ENCODE peak calls at places on chromosomes 11 and 22, in eight cellular contexts. Y is HepG2, P is GM12891, F is HL-60, M is breast epithelium, T is SK-N-MC, H is H1, B is Panc1. D is an unnamed sample.

GRCh38 chr11:45285931-45286632 is at the start of gene SYT13:
- DNase-seq in Y (no peak), P (no peak), F (no peak), M (no peak), T (no peak), H (peak), B (no peak), D (peak)

GRCh38 chr11:113132001-113132400 is 170.8 kb downstream of the NCAM1 start:
- DNase-seq in Y (no peak), P (no peak), F (no peak), M (no peak), T (no peak), H (no peak), B (no peak), D (no peak)

GRCh38 chr11:95230054-95231034 is 658 bp downstream of the SESN3 start:
- DNase-seq in Y (no peak), P (no peak), F (peak), M (peak), T (no peak), H (no peak), B (no peak), D (peak)

GRCh38 chr11:47390084-47390760 is 11.9 kb upstream of the SPI1 start:
- DNase-seq in Y (no peak), P (no peak), F (no peak), M (no peak), T (no peak), H (no peak), B (no peak), D (no peak)

GRCh38 chr11:104672897-104673296 is 225.4 kb downstream of the CASP12 start:
- DNase-seq in Y (no peak), P (no peak), F (no peak), M (no peak), T (no peak), H (no peak), B (no peak), D (no peak)

GRCh38 chr11:93895106-93895862 is 44.9 kb upstream of the VSTM5 start:
- DNase-seq in Y (peak), P (no peak), F (peak), M (no peak), T (peak), H (no peak), B (peak), D (peak)

GRCh38 chr11:44944853-44945235 is 5.8 kb downstream of the TP53I11 start:
- DNase-seq in Y (no peak), P (no peak), F (no peak), M (no peak), T (no peak), H (no peak), B (no peak), D (no peak)

GRCh38 chr11:20327377-20327776 is 36.1 kb upstream of the HTATIP2 start:
- DNase-seq in Y (no peak), P (no peak), F (no peak), M (no peak), T (no peak), H (no peak), B (no peak), D (no peak)

GRCh38 chr11:102064316-102064715 is 17.1 kb downstream of the CFAP300 start:
- DNase-seq in Y (no peak), P (no peak), F (no peak), M (no peak), T (no peak), H (no peak), B (no peak), D (no peak)

GRCh38 chr11:24348908-24349307 is 147.9 kb upstream of the LUZP2 start:
- DNase-seq in Y (no peak), P (no peak), F (no peak), M (no peak), T (no peak), H (no peak), B (no peak), D (no peak)

GRCh38 chr11:43790444-43790794 is 90.2 kb upstream of the ALKBH3 start:
- DNase-seq in Y (no peak), P (no peak), F (no peak), M (no peak), T (no peak), H (no peak), B (no peak), D (no peak)

GRCh38 chr11:131859811-131860210 is 489.4 kb downstream of the NTM start:
- DNase-seq in Y (no peak), P (no peak), F (no peak), M (no peak), T (no peak), H (no peak), B (no peak), D (no peak)

GRCh38 chr22:39024923-39025322 is 4.0 kb downstream of the APOBEC3D start:
- DNase-seq in Y (no peak), P (no peak), F (no peak), M (no peak), T (no peak), H (no peak), B (no peak), D (no peak)

GRCh38 chr11:45538363-45538762 is 127.1 kb downstream of the CHST1 start:
- DNase-seq in Y (no peak), P (no peak), F (no peak), M (no peak), T (no peak), H (no peak), B (no peak), D (no peak)

GRCh38 chr11:64263021-64263946 is 12.0 kb downstream of the PLCB3 start:
- DNase-seq in Y (no peak), P (no peak), F (no peak), M (no peak), T (no peak), H (no peak), B (no peak), D (peak)

GRCh38 chr11:8642226-8642625 is 40.2 kb downstream of the TRIM66 start:
- DNase-seq in Y (no peak), P (no peak), F (no peak), M (no peak), T (no peak), H (no peak), B (no peak), D (no peak)

GRCh38 chr11:120574881-120575280 is 63.3 kb downstream of the GRIK4 start:
- DNase-seq in Y (no peak), P (no peak), F (no peak), M (no peak), T (no peak), H (no peak), B (no peak), D (no peak)

GRCh38 chr11:85541683-85542082 is 85.5 kb downstream of the DLG2 start:
- DNase-seq in Y (no peak), P (no peak), F (no peak), M (no peak), T (no peak), H (no peak), B (no peak), D (peak)

GRCh38 chr11:31995031-31995430 is 95.8 kb upstream of the RCN1 start:
- DNase-seq in Y (no peak), P (no peak), F (no peak), M (no peak), T (no peak), H (no peak), B (no peak), D (no peak)

GRCh38 chr11:15616130-15617105 is 501.7 kb downstream of the INSC start:
- DNase-seq in Y (no peak), P (no peak), F (peak), M (no peak), T (no peak), H (no peak), B (no peak), D (no peak)

GRCh38 chr11:31803813-31804438 is 7.2 kb downstream of the PAX6 start:
- DNase-seq in Y (no peak), P (no peak), F (no peak), M (no peak), T (no peak), H (no peak), B (no peak), D (peak)

GRCh38 chr22:48340191-48340590 is 1487.5 kb downstream of the BRD1 start:
- DNase-seq in Y (no peak), P (no peak), F (no peak), M (no peak), T (no peak), H (no peak), B (no peak), D (no peak)

GRCh38 chr11:61756452-61757212 is 4.2 kb downstream of the MYRF start:
- DNase-seq in Y (peak), P (no peak), F (no peak), M (no peak), T (no peak), H (no peak), B (no peak), D (no peak)

GRCh38 chr11:107018902-107019493 is 722 bp upstream of the GUCY1A2 start:
- DNase-seq in Y (peak), P (peak), F (peak), M (peak), T (no peak), H (no peak), B (no peak), D (peak)

GRCh38 chr11:13338437-13339069 is 61.0 kb downstream of the BMAL1 start:
- DNase-seq in Y (no peak), P (no peak), F (no peak), M (no peak), T (no peak), H (no peak), B (peak), D (no peak)

GRCh38 chr11:12053606-12054361 is 45.4 kb upstream of the DKK3 start:
- DNase-seq in Y (no peak), P (no peak), F (no peak), M (no peak), T (no peak), H (no peak), B (no peak), D (no peak)

GRCh38 chr22:37566903-37567798 is 6.9 kb downstream of the CDC42EP1 start:
- DNase-seq in Y (peak), P (peak), F (peak), M (peak), T (no peak), H (no peak), B (no peak), D (peak)

GRCh38 chr11:65522640-65523322 is 2.1 kb upstream of the SCYL1 start:
- DNase-seq in Y (no peak), P (no peak), F (peak), M (no peak), T (no peak), H (no peak), B (no peak), D (no peak)

GRCh38 chr11:45881708-45882368 is 3.6 kb upstream of the MAPK8IP1 start:
- DNase-seq in Y (no peak), P (no peak), F (no peak), M (no peak), T (no peak), H (no peak), B (no peak), D (no peak)

GRCh38 chr22:36988075-36988474 is 31.2 kb downstream of the TST start:
- DNase-seq in Y (no peak), P (no peak), F (no peak), M (no peak), T (no peak), H (no peak), B (no peak), D (no peak)

GRCh38 chr11:2850366-2850765 is 35.2 kb downstream of the CDKN1C start:
- DNase-seq in Y (no peak), P (no peak), F (no peak), M (no peak), T (no peak), H (no peak), B (no peak), D (no peak)

GRCh38 chr22:21937821-21938070 is 14.9 kb downstream of the PPM1F start:
- DNase-seq in Y (no peak), P (no peak), F (no peak), M (no peak), T (no peak), H (no peak), B (no peak), D (no peak)

GRCh38 chr22:44805663-44806062 is 53.3 kb downstream of the ARHGAP8 start:
- DNase-seq in Y (no peak), P (no peak), F (no peak), M (no peak), T (no peak), H (no peak), B (no peak), D (no peak)

GRCh38 chr22:48536691-48537591 is 1290.7 kb downstream of the BRD1 start:
- DNase-seq in Y (no peak), P (no peak), F (no peak), M (no peak), T (no peak), H (no peak), B (no peak), D (no peak)

GRCh38 chr11:61922539-61922938 is 5.2 kb upstream of the RAB3IL1 start:
- DNase-seq in Y (no peak), P (no peak), F (peak), M (no peak), T (peak), H (no peak), B (no peak), D (no peak)

GRCh38 chr11:27524155-27524554 is 17.6 kb upstream of the LIN7C start:
- DNase-seq in Y (peak), P (no peak), F (no peak), M (no peak), T (no peak), H (no peak), B (no peak), D (peak)

GRCh38 chr11:14500181-14500651 is 605 bp upstream of the COPB1 start:
- DNase-seq in Y (peak), P (peak), F (peak), M (no peak), T (no peak), H (no peak), B (peak), D (peak)

GRCh38 chr11:87301785-87302540 is 264.2 kb downstream of the TMEM135 start:
- DNase-seq in Y (no peak), P (no peak), F (no peak), M (no peak), T (no peak), H (no peak), B (no peak), D (peak)

GRCh38 chr11:44946268-44946667 is 4.4 kb downstream of the TP53I11 start:
- DNase-seq in Y (no peak), P (no peak), F (no peak), M (no peak), T (no peak), H (no peak), B (no peak), D (no peak)

DNA sequence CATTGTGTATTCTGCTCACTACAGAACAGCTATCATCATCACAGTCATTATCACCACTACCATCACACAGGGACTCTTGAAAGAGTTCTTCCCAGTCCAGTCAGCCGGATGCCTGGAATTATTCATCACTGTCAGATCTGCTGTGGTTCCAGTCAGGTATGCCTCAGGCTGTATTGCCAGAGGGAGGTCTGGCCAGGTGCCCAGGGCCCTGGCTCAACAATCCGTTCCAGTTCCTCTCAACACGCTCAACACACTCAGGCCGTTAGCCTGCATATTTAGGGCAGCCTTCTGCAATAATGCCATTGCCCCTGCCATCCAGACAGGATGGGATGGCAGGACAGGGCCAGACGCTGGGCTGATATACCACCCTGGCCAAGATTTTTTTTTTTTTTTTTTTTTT is 28.6 kb upstream of the RASL10A start:
- DNase-seq in Y (peak), P (no peak), F (no peak), M (peak), T (no peak), H (no peak), B (peak), D (no peak)
- TF ChIP-seq POLR2AphosphoS5 in Y (no peak), P (no peak), F (no peak), M (peak), T (no peak), H (no peak), B (no peak), D (no peak)

DNA sequence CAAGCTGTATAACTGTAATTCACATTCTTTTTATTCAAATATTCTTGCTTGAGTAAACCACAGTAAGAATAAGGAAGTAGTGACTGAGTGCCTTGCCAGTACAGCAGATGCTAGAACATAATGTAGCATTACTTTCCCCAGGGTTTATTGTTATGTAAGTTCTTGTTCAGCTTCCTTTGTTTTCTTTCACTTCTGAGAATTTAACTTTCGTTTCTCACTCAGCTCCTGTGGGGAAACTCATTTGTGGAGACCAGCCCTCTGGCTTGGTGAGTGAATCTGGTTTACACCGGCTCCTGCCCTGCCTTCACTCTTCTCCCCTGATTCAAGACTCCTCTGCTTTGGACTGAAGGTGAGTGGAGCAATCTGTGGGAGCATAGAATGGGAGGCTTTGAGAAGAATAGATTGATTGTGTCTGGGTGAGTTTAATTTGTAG is at the start of gene TRIM22:
- DNase-seq in Y (no peak), P (peak), F (peak), M (no peak), T (no peak), H (peak), B (no peak), D (peak)
- TF ChIP-seq POLR2AphosphoS5 in Y (no peak), P (peak), F (no peak), M (no peak), T (no peak), H (peak), B (no peak), D (no peak)

GRCh38 chr11:130141561-130142341 is 17.8 kb upstream of the ST14 start:
- DNase-seq in Y (no peak), P (no peak), F (no peak), M (no peak), T (no peak), H (no peak), B (no peak), D (no peak)
- TF ChIP-seq POLR2AphosphoS5 in Y (no peak), P (no peak), F (no peak), M (no peak), T (no peak), H (no peak), B (no peak), D (no peak)

GRCh38 chr11:126423743-126424142 is 68.3 kb downstream of the ST3GAL4 start:
- DNase-seq in Y (peak), P (no peak), F (no peak), M (no peak), T (no peak), H (no peak), B (no peak), D (no peak)

GRCh38 chr11:126422446-126422845 is 67.0 kb downstream of the ST3GAL4 start:
- DNase-seq in Y (no peak), P (no peak), F (no peak), M (no peak), T (no peak), H (no peak), B (no peak), D (no peak)

GRCh38 chr11:126426126-126426525 is 70.6 kb downstream of the ST3GAL4 start:
- DNase-seq in Y (no peak), P (no peak), F (no peak), M (no peak), T (no peak), H (no peak), B (no peak), D (no peak)

GRCh38 chr11:126423154-126423553 is 67.7 kb downstream of the ST3GAL4 start:
- DNase-seq in Y (no peak), P (no peak), F (no peak), M (no peak), T (no peak), H (no peak), B (no peak), D (no peak)

GRCh38 chr11:126424471-126425039 is 69.1 kb downstream of the ST3GAL4 start:
- DNase-seq in Y (no peak), P (no peak), F (no peak), M (no peak), T (no peak), H (no peak), B (no peak), D (no peak)
- TF ChIP-seq POLR2AphosphoS5 in Y (no peak), P (no peak), F (no peak), M (no peak), T (no peak), H (no peak), B (no peak), D (no peak)

GRCh38 chr11:35927067-35927466 is 16.8 kb upstream of the LDLRAD3 start:
- DNase-seq in Y (no peak), P (no peak), F (no peak), M (no peak), T (no peak), H (no peak), B (no peak), D (no peak)

GRCh38 chr11:35930466-35930865 is 13.4 kb upstream of the LDLRAD3 start:
- DNase-seq in Y (no peak), P (no peak), F (no peak), M (no peak), T (no peak), H (no peak), B (no peak), D (no peak)

GRCh38 chr11:35928688-35929087 is 15.2 kb upstream of the LDLRAD3 start:
- DNase-seq in Y (no peak), P (no peak), F (no peak), M (no peak), T (no peak), H (no peak), B (no peak), D (no peak)

GRCh38 chr11:35923452-35923851 is 20.4 kb upstream of the LDLRAD3 start:
- DNase-seq in Y (no peak), P (no peak), F (no peak), M (no peak), T (no peak), H (no peak), B (no peak), D (no peak)

DNA sequence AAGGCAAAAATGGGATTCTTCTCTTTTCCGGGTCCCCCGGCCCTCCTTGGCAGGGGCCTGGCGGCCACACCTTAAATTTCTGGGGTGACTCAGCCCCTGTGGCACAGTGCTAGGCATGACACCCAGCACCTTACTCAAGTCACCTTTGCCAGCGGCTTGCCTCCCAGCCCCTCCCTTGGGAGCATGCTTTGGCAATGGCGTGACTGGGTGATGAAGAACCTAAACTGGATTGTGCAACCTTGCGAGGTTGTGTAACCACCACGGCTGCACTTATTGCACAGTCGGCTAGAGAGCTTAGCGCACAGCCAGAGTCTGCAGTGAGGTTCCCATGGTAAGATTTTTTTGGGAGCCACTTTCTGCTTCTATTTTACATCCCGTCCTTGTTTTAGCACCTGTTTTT is 16.1 kb upstream of the LDLRAD3 start:
- DNase-seq in Y (peak), P (no peak), F (peak), M (peak), T (no peak), H (no peak), B (no peak), D (no peak)
- TF ChIP-seq POLR2AphosphoS5 in Y (no peak), P (no peak), F (peak), M (peak), T (no peak), H (no peak), B (no peak), D (no peak)

DNA sequence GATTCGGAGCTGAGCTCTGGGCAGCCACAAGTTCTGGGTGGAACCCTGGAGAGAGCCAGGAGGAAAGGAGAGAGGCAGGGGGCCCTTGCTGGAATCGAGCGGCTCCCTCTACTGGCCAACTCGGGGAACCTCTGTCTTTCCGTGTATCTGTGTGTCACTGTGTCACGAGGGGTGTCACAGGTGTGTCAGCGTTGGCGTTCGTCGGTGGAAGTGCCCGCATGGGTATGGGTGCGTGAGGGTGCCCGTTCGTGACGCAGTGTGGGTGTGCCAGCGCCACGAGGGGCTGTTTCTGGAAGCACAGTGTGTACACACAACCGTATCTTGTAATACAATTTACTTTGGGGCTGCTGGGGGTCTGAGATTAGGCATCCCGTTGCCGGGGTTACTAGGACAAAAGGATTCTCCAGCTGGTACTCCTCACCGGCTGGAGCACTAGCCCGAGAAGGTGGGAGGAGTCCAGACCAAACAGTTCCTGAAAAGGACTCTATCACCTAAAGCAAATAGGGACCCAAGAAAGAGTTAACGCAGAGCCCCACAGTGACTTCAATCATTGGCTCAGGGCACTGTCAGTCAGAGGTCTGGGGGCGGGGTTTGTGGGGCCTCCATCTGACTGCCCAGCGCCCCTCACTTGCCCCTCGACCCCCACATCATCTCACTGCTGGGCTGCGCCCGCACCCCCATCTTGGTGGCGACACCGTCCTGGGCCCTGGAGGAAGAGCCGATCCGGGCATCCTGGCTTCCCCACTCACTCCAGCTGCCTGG is 2.6 kb upstream of the BCL9L start:
- DNase-seq in Y (peak), P (peak), F (peak), M (peak), T (no peak), H (no peak), B (peak), D (peak)
- TF ChIP-seq POLR2AphosphoS5 in Y (peak), P (no peak), F (no peak), M (peak), T (no peak), H (no peak), B (no peak), D (peak)